ENCODE peak calls at places on chromosomes 7 and 10, in four cellular contexts. R is sigmoid colon, W is endothelial cell, Y is lower lobe of right lung. J is an unnamed sample.

GRCh38 chr10:18144928-18145327 is 4.7 kb downstream of the CACNB2 start:
- DNase-seq in R (peak), W (peak), Y (no peak), J (no peak)

GRCh38 chr7:114922151-114922651 is 307 bp downstream of the MDFIC start:
- DNase-seq in R (peak), W (peak), Y (peak), J (peak)

GRCh38 chr10:33005322-33006282 is 47.6 kb upstream of the ITGB1 start:
- DNase-seq in R (peak), W (peak), Y (peak), J (peak)

GRCh38 chr7:73701357-73701995 is 18.0 kb downstream of the STX1A start:
- DNase-seq in R (no peak), W (peak), Y (no peak), J (peak)

GRCh38 chr7:74325230-74325565 is 36.0 kb downstream of the CLIP2 start:
- DNase-seq in R (no peak), W (no peak), Y (no peak), J (no peak)

GRCh38 chr7:103343758-103344452 is 662 bp downstream of the DNAJC2 start:
- DNase-seq in R (peak), W (no peak), Y (peak), J (peak)

GRCh38 chr7:150402671-150403321 is 23.7 kb downstream of the ZNF775 start:
- DNase-seq in R (peak), W (no peak), Y (no peak), J (no peak)

GRCh38 chr7:96720843-96721242 is 11.2 kb upstream of the SEM1 start:
- DNase-seq in R (no peak), W (no peak), Y (no peak), J (no peak)

GRCh38 chr7:115600196-115600595 is 430.4 kb downstream of the TFEC start:
- DNase-seq in R (no peak), W (no peak), Y (no peak), J (no peak)

GRCh38 chr7:106367018-106367420 is 82.2 kb upstream of the NAMPT start:
- DNase-seq in R (no peak), W (no peak), Y (peak), J (no peak)

GRCh38 chr7:48274662-48275061 is 103.4 kb downstream of the ABCA13 start:
- DNase-seq in R (no peak), W (no peak), Y (no peak), J (no peak)

GRCh38 chr10:89516149-89516832 is 19.1 kb downstream of the SLC16A12 start:
- DNase-seq in R (peak), W (no peak), Y (no peak), J (no peak)

GRCh38 chr10:6494934-6495592 is 85.0 kb downstream of the PRKCQ start:
- DNase-seq in R (no peak), W (no peak), Y (no peak), J (no peak)

DNA sequence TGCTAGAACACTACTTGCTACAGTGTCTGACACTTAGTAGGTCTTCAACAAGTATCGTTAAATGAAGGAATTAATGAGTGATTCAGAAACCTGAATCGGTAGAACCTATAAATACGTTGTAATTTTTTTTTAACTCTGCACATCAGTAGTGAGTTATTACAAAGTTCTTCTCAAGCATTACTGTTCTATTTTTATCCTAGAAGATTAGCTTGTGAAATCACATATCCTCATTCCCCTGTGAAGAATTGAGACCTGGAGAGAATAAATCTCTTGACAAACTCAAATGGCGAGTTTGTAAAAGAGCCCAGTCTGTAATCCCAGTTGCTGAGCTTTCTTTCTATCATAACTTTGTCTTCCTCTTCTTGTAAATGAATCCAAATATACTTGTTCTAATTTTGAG is 34.7 kb downstream of the HYAL4 start:
- DNase-seq in R (no peak), W (no peak), Y (no peak), J (no peak)
- TF ChIP-seq CTCF in R (no peak), W (no peak), Y (no peak), J (no peak)

GRCh38 chr10:127699311-127699710 is 37.7 kb upstream of the FOXI2 start:
- DNase-seq in R (no peak), W (no peak), Y (no peak), J (no peak)

GRCh38 chr10:127695431-127695830 is 41.6 kb upstream of the FOXI2 start:
- DNase-seq in R (no peak), W (no peak), Y (no peak), J (no peak)

GRCh38 chr10:127690176-127690575 is 46.8 kb upstream of the FOXI2 start:
- DNase-seq in R (no peak), W (no peak), Y (no peak), J (no peak)

GRCh38 chr10:127694580-127695193 is 42.3 kb upstream of the FOXI2 start:
- DNase-seq in R (no peak), W (peak), Y (peak), J (peak)
- TF ChIP-seq CTCF in R (no peak), W (peak), Y (peak), J (peak)

DNA sequence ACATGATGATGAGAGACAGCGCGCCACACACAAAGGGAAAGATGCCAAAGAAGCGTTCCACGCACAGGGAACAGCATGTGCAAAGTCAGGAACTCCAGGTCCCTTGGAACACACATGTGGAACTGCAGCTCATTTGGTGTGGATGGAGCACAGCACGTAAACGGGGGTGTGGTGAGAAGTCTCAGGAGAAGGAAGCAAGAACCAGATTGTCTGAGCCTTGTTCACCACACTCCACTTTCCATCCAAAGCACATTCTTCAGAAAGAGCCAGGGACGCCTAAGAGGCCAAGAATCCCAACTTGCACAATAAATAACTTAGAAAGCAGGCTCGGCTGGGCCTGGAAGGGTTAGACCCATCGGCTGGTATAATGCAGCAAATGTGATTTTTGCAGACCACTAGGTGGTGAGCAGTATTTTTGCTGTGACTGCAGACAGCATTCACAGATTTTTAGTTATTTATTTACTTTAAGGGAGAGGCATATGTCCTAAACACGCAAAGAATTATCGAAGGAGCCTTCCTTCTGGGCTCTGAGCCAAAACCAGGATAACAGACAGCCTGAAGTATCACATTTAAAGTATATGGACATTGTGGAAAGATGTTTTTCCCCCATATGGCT is 27.9 kb upstream of the ASCC1 start:
- DNase-seq in R (peak), W (no peak), Y (peak), J (no peak)
- TF ChIP-seq CTCF in R (no peak), W (no peak), Y (peak), J (peak)

DNA sequence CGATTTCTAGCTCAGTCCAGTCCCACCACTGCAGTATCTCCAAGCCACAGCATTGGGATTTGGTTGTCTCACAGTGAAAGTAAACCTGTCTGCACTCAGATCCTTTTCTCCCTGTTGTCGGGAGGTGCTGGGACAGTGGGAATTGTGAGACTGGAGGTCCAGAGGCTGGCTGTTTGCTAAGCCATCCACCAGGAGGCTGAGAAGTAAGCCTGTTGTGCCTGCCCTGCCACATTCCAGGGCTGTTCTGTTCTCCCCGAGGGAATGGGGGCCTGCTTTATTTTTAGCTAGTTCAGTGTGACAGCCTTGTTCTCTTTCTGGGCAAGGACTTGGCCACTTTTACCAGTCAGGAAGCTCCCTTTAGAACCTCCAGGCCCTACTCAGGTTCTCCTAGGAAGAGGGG is 54.9 kb downstream of the HK1 start:
- DNase-seq in R (peak), W (no peak), Y (peak), J (peak)
- TF ChIP-seq CTCF in R (peak), W (no peak), Y (peak), J (peak)

DNA sequence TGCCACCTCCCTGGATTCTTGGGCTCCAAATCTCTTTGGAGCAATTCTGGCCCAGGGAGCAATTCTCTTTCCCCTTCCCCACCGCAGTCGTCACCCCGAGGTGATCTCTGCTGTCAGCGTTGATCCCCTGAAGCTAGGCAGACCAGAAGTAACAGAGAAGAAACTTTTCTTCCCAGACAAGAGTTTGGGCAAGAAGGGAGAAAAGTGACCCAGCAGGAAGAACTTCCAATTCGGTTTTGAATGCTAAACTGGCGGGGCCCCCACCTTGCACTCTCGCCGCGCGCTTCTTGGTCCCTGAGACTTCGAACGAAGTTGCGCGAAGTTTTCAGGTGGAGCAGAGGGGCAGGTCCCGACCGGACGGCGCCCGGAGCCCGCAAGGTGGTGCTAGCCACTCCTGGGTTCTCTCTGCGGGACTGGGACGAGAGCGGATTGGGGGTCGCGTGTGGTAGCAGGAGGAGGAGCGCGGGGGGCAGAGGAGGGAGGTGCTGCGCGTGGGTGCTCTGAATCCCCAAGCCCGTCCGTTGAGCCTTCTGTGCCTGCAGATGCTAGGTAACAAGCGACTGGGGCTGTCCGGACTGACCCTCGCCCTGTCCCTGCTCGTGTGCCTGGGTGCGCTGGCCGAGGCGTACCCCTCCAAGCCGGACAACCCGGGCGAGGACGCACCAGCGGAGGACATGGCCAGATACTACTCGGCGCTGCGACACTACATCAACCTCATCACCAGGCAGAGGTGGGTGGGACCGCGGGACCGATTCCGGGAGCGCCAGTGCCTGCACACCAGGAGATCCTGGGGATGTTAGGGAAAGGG is 913 bp downstream of the NPY start:
- DNase-seq in R (no peak), W (peak), Y (no peak), J (no peak)
- TF ChIP-seq CTCF in R (no peak), W (no peak), Y (no peak), J (no peak)

GRCh38 chr10:98676895-98677294 is 230.2 kb upstream of the HPS1 start:
- DNase-seq in R (no peak), W (no peak), Y (no peak), J (no peak)
- TF ChIP-seq CTCF in R (no peak), W (peak), Y (no peak), J (no peak)

GRCh38 chr7:100109521-100110163 is 8.2 kb downstream of the AP4M1 start:
- DNase-seq in R (no peak), W (no peak), Y (no peak), J (no peak)
- TF ChIP-seq CTCF in R (no peak), W (no peak), Y (no peak), J (peak)

J was measured in BE2C.